ENCODE peak calls at places on chromosomes 3 and 15, in eight cellular contexts. S, F, Y, N, E, B, O and J are unnamed samples.

GRCh38 chr3:26104856-26105255 is 315.0 kb downstream of the OXSM start:
- DNase-seq in S (no peak), F (no peak), Y (no peak), N (no peak), E (no peak), B (no peak), O (no peak), J (no peak)

GRCh38 chr15:89377842-89378698 is 43.4 kb upstream of the POLG start:
- DNase-seq in S (no peak), F (peak; percentile 71), Y (no peak), N (no peak), E (no peak), B (no peak), O (no peak), J (no peak)

GRCh38 chr3:121918779-121919483 is 24.7 kb downstream of the SLC15A2 start:
- DNase-seq in S (no peak), F (no peak), Y (no peak), N (no peak), E (no peak), B (no peak), O (no peak), J (no peak)

GRCh38 chr3:123660900-123661299 is 76.0 kb upstream of the HACD2 start:
- DNase-seq in S (peak; percentile 96), F (peak; percentile 90), Y (peak; percentile 93), N (peak; percentile 98), E (no peak), B (no peak), O (no peak), J (no peak)

GRCh38 chr3:112654492-112654891 is 13.5 kb upstream of the CCDC80 start:
- DNase-seq in S (no peak), F (no peak), Y (no peak), N (no peak), E (no peak), B (no peak), O (no peak), J (no peak)

GRCh38 chr15:90004671-90005070 is 3.5 kb downstream of the ZNF710 start:
- DNase-seq in S (peak; percentile 88), F (no peak), Y (peak; percentile 74), N (peak; percentile 94), E (peak; percentile 71), B (no peak), O (no peak), J (no peak)

GRCh38 chr3:182999767-183000166 is 19.4 kb upstream of the DCUN1D1 start:
- DNase-seq in S (no peak), F (no peak), Y (no peak), N (no peak), E (no peak), B (no peak), O (no peak), J (no peak)

GRCh38 chr3:71658131-71658530 is 67.1 kb downstream of the EIF4E3 start:
- DNase-seq in S (no peak), F (peak; percentile 88), Y (peak; percentile 77), N (peak; percentile 7), E (no peak), B (no peak), O (no peak), J (no peak)

GRCh38 chr15:88393719-88394519 is 73.3 kb downstream of the MRPL46 start:
- DNase-seq in S (no peak), F (no peak), Y (no peak), N (no peak), E (no peak), B (no peak), O (no peak), J (no peak)

GRCh38 chr3:121748638-121749275 is 784 bp downstream of the GOLGB1 start:
- DNase-seq in S (peak; percentile 10), F (no peak), Y (peak; percentile 73), N (peak; percentile 57), E (peak; percentile 74), B (no peak), O (no peak), J (no peak)

DNA sequence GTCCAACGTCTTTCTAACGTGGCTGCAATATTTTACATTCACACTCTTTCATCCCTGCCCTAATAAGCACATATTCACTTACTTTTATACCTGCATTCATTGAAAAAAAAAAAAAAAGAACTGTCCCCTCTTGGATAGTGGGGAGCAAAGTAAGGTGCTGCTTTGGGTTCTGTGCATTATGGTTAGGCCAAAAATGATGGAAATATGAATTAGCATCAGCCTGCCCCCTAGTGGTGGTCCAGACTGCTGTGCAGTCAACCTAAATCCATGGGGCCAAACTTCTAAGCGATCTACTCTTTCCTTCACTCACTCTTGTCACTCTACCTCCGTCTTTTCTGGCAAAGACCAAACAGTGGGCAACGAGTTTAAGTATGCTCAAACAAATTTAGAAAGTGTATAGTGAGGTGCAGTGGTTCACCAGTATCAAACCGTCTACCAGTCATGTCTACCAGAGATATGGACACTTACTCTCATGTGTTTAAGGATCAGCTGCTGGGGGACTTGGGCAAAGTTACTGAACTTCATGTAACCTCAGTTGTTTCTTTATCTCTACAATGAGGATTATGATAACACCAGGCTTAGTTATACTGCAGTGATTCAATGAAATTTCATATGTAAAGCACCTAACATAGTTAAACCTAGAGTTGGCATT is 61.5 kb upstream of the GRM7 start:
- DNase-seq in S (no peak), F (no peak), Y (peak; percentile 18), N (peak; percentile 9), E (peak; percentile 23), B (no peak), O (no peak), J (peak; percentile 9)
- TF ChIP-seq CTCF in S (peak; percentile 63), F (peak; percentile 59), Y (peak; percentile 64), N (peak; percentile 49), E (peak; percentile 70), B (peak; percentile 84), O (peak; percentile 42), J (peak; percentile 75)

GRCh38 chr3:64222501-64222900 is 2.8 kb downstream of the PRICKLE2 start:
- DNase-seq in S (no peak), F (no peak), Y (no peak), N (no peak), E (no peak), B (no peak), O (no peak), J (no peak)

GRCh38 chr3:64223809-64224570 is 1.3 kb downstream of the PRICKLE2 start:
- DNase-seq in S (no peak), F (no peak), Y (no peak), N (peak; percentile 77), E (no peak), B (no peak), O (no peak), J (no peak)

GRCh38 chr3:64225695-64226499 is 631 bp upstream of the PRICKLE2 start:
- DNase-seq in S (no peak), F (no peak), Y (no peak), N (peak; percentile 52), E (no peak), B (peak; percentile 12), O (no peak), J (no peak)

GRCh38 chr3:64221564-64222257 is 3.6 kb downstream of the PRICKLE2 start:
- DNase-seq in S (no peak), F (no peak), Y (no peak), N (no peak), E (no peak), B (no peak), O (no peak), J (no peak)

DNA sequence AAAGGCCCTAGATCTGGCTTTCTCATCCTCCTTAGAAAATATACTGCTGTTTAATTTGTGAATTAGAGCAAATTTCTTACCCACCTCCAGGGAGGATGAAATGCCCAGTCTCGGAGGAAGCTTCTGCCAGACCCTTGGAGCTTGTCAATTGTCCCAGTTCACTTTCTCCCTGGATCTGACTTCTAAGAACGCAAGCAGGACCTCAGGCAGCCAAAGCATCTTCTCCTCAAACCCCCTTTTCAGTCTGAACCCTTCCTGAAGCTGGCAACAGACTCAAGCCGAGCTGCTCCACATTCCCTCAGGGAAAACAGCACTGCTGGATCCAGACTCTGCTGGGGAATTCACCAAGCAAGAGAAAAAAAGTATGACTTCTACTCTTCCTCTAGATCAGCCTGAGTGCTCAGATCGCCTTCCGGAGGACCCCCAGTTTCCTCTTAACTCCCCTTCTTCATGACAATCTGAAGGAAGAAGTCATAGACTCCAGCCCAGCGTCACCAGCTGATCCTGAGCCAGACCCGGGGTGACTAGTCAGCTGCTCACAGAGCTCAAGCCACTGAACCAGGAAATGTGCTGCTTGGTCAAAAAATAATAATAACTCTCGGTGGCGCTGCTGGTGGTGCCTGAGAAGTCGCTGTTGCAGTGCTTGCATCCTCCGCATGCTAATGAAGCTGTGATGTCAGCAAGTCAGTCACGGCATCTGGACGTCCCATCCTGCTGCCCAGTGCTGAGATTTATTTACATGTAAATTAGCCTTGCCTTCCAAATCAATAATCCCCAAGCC is at the start of gene PRICKLE2:
- DNase-seq in S (peak; percentile 78), F (no peak), Y (peak; percentile 37), N (peak; percentile 95), E (no peak), B (peak; percentile 48), O (no peak), J (peak; percentile 46)
- TF ChIP-seq CTCF in S (peak; percentile 31), F (no peak), Y (peak; percentile 38), N (peak; percentile 26), E (no peak), B (no peak), O (no peak), J (no peak)

DNA sequence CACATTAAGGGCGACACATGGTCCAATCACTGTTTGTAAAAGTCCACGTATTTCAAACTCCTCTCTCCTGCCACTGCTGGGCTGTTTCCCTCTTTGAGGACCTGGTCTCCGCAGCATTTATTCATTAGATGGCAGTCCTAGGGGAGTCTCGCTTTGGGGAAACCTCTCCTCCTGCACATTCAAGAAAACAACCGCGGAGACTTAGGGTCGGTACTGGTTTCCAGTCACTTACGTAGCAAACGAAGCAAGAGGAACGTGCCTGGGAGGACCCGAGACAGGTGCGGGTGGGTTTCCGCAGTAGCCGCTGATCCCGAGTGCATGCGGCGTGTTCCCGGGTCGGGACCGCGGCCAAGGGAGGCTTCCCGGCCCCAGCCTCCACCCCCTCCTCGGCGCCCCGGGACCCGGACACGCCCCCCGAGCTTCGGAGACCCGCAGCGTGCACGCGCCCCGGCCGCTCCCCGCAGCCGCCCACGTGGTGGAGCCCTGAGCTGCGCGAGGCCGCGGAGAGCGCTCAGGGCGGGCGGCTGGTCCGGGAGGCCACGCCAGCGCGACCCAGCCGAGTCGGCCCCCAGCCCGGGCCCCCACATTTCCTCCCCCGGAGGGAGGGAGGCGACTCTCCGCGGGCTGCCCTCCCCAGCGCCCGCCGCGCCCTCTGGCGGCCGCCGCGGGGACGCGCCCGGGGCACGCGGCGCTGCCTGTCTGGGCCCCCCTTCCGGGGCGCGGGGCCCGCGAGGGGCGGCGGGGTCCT is 1.1 kb upstream of the IGF1R start:
- DNase-seq in S (no peak), F (peak; percentile 91), Y (peak; percentile 52), N (peak; percentile 47), E (peak; percentile 51), B (peak; percentile 62), O (peak; percentile 69), J (peak; percentile 81)
- TF ChIP-seq CTCF in S (peak; percentile 29), F (peak; percentile 50), Y (no peak), N (no peak), E (peak; percentile 39), B (no peak), O (peak; percentile 61), J (peak; percentile 82)

DNA sequence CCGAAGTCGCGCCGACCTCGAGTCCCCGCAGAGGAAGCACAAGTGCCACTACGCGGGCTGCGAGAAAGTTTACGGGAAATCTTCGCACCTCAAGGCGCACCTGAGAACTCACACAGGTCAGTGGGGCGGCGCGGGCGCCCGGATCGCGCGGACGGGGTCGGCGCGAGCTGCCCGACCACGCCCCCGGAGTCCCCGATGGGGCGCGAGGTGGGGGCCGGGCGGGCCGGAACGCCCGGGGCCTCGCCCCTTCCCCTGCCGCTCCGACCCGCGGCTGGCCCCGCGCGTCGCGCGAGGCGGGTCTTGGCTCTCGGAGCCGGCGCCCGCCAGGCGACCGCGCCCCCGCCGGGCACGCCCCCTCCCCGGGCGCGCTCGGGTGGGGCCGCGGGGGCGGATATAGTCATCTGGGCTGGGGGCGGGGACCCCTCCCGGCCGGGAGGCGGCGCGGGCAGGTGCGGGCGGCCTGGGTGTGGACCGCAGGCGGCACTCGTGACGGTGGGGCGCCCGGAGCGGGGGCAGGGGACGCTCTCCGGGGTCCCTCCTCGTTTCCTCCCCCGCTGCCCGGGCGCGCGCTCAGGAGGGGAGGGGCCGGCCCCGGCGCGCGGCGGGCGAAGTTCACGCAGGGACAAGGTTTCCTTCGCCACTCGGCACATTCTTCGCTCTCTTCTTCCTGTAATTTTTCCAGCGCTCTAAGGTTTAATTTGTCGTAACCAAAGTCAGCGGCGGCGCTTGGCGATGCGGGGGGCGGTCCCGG is 1.2 kb downstream of the KLF13 start:
- DNase-seq in S (no peak), F (peak; percentile 94), Y (peak; percentile 52), N (peak; percentile 53), E (peak; percentile 21), B (peak; percentile 78), O (peak; percentile 76), J (peak; percentile 63)
- TF ChIP-seq CTCF in S (no peak), F (no peak), Y (no peak), N (no peak), E (no peak), B (no peak), O (no peak), J (no peak)